ENCODE peak calls at places on chromosomes 13 and 19, in eight cellular contexts. L is cardiac muscle cell; H is posterior cingulate gyrus; N is retina; E is ELR; F is GM23338; U is stimulated activated CD4-positive, alpha-beta T cell treated with anti-CD3 and anti-CD28 coated beads, TNF-alpha, amount 100 ng/mL, for 48 hours; O is retinal pigment epithelial cell. A is an unnamed sample.

GRCh38 chr19:36916991-36917390 is 859 bp downstream of the ZNF568 start:
- DNase-seq in L (peak), N (peak), O (peak), E (peak), U (no peak), H (no peak), F (peak), A (no peak)

GRCh38 chr13:61777281-61777680 is 361.6 kb upstream of the PCDH20 start:
- DNase-seq in F (peak), N (no peak), U (no peak), L (peak), E (no peak), O (peak), H (no peak), A (no peak)

GRCh38 chr13:24038846-24039330 is 121.6 kb upstream of the SPATA13 start:
- DNase-seq in F (no peak), O (no peak), U (no peak), H (peak), L (peak), E (peak), N (peak), A (no peak)

GRCh38 chr13:102901056-102901455 is 55.2 kb downstream of the ERCC5 start:
- DNase-seq in O (no peak), F (no peak), E (no peak), L (no peak), U (no peak), N (no peak), H (no peak), A (no peak)

GRCh38 chr13:53098455-53098854 is 69.8 kb downstream of the OLFM4 start:
- DNase-seq in O (no peak), H (no peak), L (no peak), U (no peak), E (no peak), F (no peak), N (no peak), A (no peak)

GRCh38 chr13:26425439-26426358 is 131.8 kb upstream of the WASF3 start:
- DNase-seq in U (no peak), H (no peak), N (no peak), F (no peak), L (no peak), E (no peak), O (no peak), A (no peak)

GRCh38 chr13:39410089-39410901 is 192.7 kb downstream of the LHFPL6 start:
- DNase-seq in E (no peak), N (no peak), H (no peak), U (no peak), L (peak), O (no peak), F (peak), A (no peak)

GRCh38 chr19:15299568-15300409 is 32.5 kb downstream of the BRD4 start:
- DNase-seq in N (no peak), E (peak), U (no peak), O (no peak), F (no peak), H (no peak), L (peak), A (no peak)

GRCh38 chr13:100334209-100334608 is 245.3 kb downstream of the PCCA start:
- DNase-seq in O (no peak), U (no peak), N (no peak), H (no peak), F (no peak), L (no peak), E (no peak), A (no peak)

GRCh38 chr13:37306778-37307544 is 201.5 kb upstream of the CSNK1A1L start:
- DNase-seq in L (peak), H (no peak), U (no peak), F (no peak), O (peak), N (no peak), E (peak), A (no peak)

GRCh38 chr13:113635709-113636108 is 22.3 kb downstream of the ATP4B start:
- DNase-seq in O (no peak), U (no peak), E (no peak), F (no peak), H (no peak), L (no peak), N (no peak), A (no peak)

GRCh38 chr19:50933640-50934039 is 19.2 kb downstream of the KLK5 start:
- DNase-seq in O (no peak), U (no peak), N (no peak), E (peak), F (no peak), H (no peak), L (peak), A (no peak)

GRCh38 chr13:55298201-55298600 is 1842.5 kb upstream of the PRR20A start:
- DNase-seq in F (peak), H (no peak), N (no peak), O (no peak), U (no peak), E (no peak), L (no peak), A (no peak)

GRCh38 chr19:6761053-6761676 is 6.1 kb downstream of the SH2D3A start:
- DNase-seq in O (no peak), H (no peak), F (peak), U (no peak), E (peak), L (no peak), N (no peak), A (no peak)

GRCh38 chr13:33761744-33762143 is 56.2 kb upstream of the RFC3 start:
- DNase-seq in O (no peak), H (no peak), L (peak), E (peak), N (no peak), F (peak), U (no peak), A (no peak)

GRCh38 chr19:50001158-50001557 is 24.0 kb downstream of the VRK3 start:
- DNase-seq in H (no peak), F (no peak), E (no peak), O (no peak), U (no peak), N (no peak), L (no peak), A (no peak)

GRCh38 chr19:29844891-29845575 is 33.2 kb downstream of the CCNE1 start:
- DNase-seq in N (peak), F (peak), L (peak), U (peak), O (peak), H (peak), E (peak), A (peak)

GRCh38 chr19:45954132-45954531 is 19.5 kb downstream of the NOVA2 start:
- DNase-seq in U (no peak), N (peak), L (peak), O (no peak), E (no peak), F (peak), H (peak), A (no peak)